ENCODE peak calls at places on chromosomes 16 and 17, in six cellular contexts. One of them, this sample, is unnamed.

GRCh38 chr17:16258916-16259315 is 41.9 kb downstream of the PIGL start:
- DNase-seq in mesendoderm: no peak
- DNase-seq in fibroblast of lung: no peak
- DNase-seq in AG04450: no peak
- DNase-seq in spleen: no peak
- DNase-seq in heart right ventricle: no peak
- DNase-seq in this sample: no peak

GRCh38 chr17:39231587-39232551 is 6.1 kb upstream of the STAC2 start:
- DNase-seq in fibroblast of lung: no peak
- DNase-seq in spleen: peak; percentile 87
- DNase-seq in mesendoderm: peak; percentile 70
- DNase-seq in heart right ventricle: peak; percentile 53
- DNase-seq in AG04450: no peak
- DNase-seq in this sample: no peak

GRCh38 chr16:55051571-55051970 is 120.9 kb downstream of the IRX5 start:
- DNase-seq in fibroblast of lung: no peak
- DNase-seq in mesendoderm: no peak
- DNase-seq in AG04450: no peak
- DNase-seq in heart right ventricle: no peak
- DNase-seq in spleen: peak; percentile 37
- DNase-seq in this sample: no peak

GRCh38 chr16:54351171-54351570 is 64.6 kb upstream of the IRX3 start:
- DNase-seq in heart right ventricle: no peak
- DNase-seq in fibroblast of lung: peak; percentile 40
- DNase-seq in mesendoderm: no peak
- DNase-seq in AG04450: no peak
- DNase-seq in spleen: no peak
- DNase-seq in this sample: no peak

GRCh38 chr17:2022647-2023046 is 2.5 kb downstream of the RTN4RL1 start:
- DNase-seq in fibroblast of lung: no peak
- DNase-seq in spleen: no peak
- DNase-seq in mesendoderm: no peak
- DNase-seq in heart right ventricle: no peak
- DNase-seq in AG04450: no peak
- DNase-seq in this sample: no peak

GRCh38 chr17:21291862-21292261 is 7.4 kb downstream of the MAP2K3 start:
- DNase-seq in heart right ventricle: no peak
- DNase-seq in spleen: no peak
- DNase-seq in fibroblast of lung: no peak
- DNase-seq in AG04450: no peak
- DNase-seq in mesendoderm: no peak
- DNase-seq in this sample: no peak

GRCh38 chr16:29943846-29944669 is 17.8 kb upstream of the TMEM219 start:
- DNase-seq in heart right ventricle: no peak
- DNase-seq in mesendoderm: peak; percentile 99
- DNase-seq in AG04450: peak; percentile 96
- DNase-seq in fibroblast of lung: peak; percentile 99
- DNase-seq in spleen: no peak
- DNase-seq in this sample: no peak

GRCh38 chr16:2776500-2777139 is 460 bp downstream of the ELOB start:
- DNase-seq in AG04450: no peak
- DNase-seq in fibroblast of lung: no peak
- DNase-seq in heart right ventricle: peak; percentile 48
- DNase-seq in mesendoderm: peak; percentile 34
- DNase-seq in spleen: peak; percentile 91
- DNase-seq in this sample: peak; percentile 63

GRCh38 chr16:74982303-74982702 is 2.6 kb downstream of the WDR59 start:
- DNase-seq in heart right ventricle: no peak
- DNase-seq in fibroblast of lung: no peak
- DNase-seq in AG04450: no peak
- DNase-seq in mesendoderm: no peak
- DNase-seq in spleen: no peak
- DNase-seq in this sample: no peak

GRCh38 chr17:64411999-64412771 is 21.5 kb upstream of the PECAM1 start:
- DNase-seq in mesendoderm: peak; percentile 94
- DNase-seq in heart right ventricle: peak; percentile 56
- DNase-seq in AG04450: no peak
- DNase-seq in spleen: peak; percentile 90
- DNase-seq in fibroblast of lung: peak; percentile 63
- DNase-seq in this sample: no peak

GRCh38 chr17:38705803-38706624 is 941 bp downstream of the MLLT6 start:
- DNase-seq in heart right ventricle: peak; percentile 72
- DNase-seq in AG04450: no peak
- DNase-seq in fibroblast of lung: no peak
- DNase-seq in spleen: peak; percentile 87
- DNase-seq in mesendoderm: peak; percentile 79
- DNase-seq in this sample: no peak

GRCh38 chr17:50196826-50197225 is 4.6 kb downstream of the COL1A1 start:
- DNase-seq in mesendoderm: no peak
- DNase-seq in fibroblast of lung: peak; percentile 78
- DNase-seq in AG04450: no peak
- DNase-seq in spleen: no peak
- DNase-seq in heart right ventricle: no peak
- DNase-seq in this sample: no peak

GRCh38 chr17:12899604-12900003 is 110.3 kb downstream of the ARHGAP44 start:
- DNase-seq in fibroblast of lung: no peak
- DNase-seq in heart right ventricle: no peak
- DNase-seq in AG04450: no peak
- DNase-seq in mesendoderm: no peak
- DNase-seq in spleen: no peak
- DNase-seq in this sample: no peak

GRCh38 chr17:65472602-65473001 is 88.8 kb downstream of the AXIN2 start:
- DNase-seq in mesendoderm: no peak
- DNase-seq in heart right ventricle: no peak
- DNase-seq in spleen: no peak
- DNase-seq in AG04450: no peak
- DNase-seq in fibroblast of lung: peak; percentile 53
- DNase-seq in this sample: no peak

GRCh38 chr17:57085448-57086068 is 512 bp downstream of the AKAP1 start:
- DNase-seq in spleen: no peak
- DNase-seq in AG04450: no peak
- DNase-seq in heart right ventricle: peak; percentile 72
- DNase-seq in mesendoderm: peak; percentile 64
- DNase-seq in fibroblast of lung: peak; percentile 36
- DNase-seq in this sample: peak; percentile 77

GRCh38 chr17:40168262-40168832 is 8.9 kb upstream of the RAPGEFL1 start:
- DNase-seq in heart right ventricle: no peak
- DNase-seq in mesendoderm: peak; percentile 92
- DNase-seq in fibroblast of lung: peak; percentile 78
- DNase-seq in spleen: no peak
- DNase-seq in AG04450: peak; percentile 41
- DNase-seq in this sample: no peak

GRCh38 chr16:74034862-74035261 is 261.8 kb upstream of the PSMD7 start:
- DNase-seq in fibroblast of lung: peak; percentile 1
- DNase-seq in AG04450: no peak
- DNase-seq in mesendoderm: peak; percentile 54
- DNase-seq in heart right ventricle: no peak
- DNase-seq in spleen: no peak
- DNase-seq in this sample: no peak

GRCh38 chr17:382644-383533 is 30.3 kb upstream of the RPH3AL start:
- DNase-seq in heart right ventricle: no peak
- DNase-seq in spleen: peak; percentile 6
- DNase-seq in mesendoderm: peak; percentile 85
- DNase-seq in fibroblast of lung: peak; percentile 56
- DNase-seq in AG04450: peak; percentile 37
- DNase-seq in this sample: no peak
- H3K4me3 ChIP-seq in heart right ventricle: no peak overlapping the region
- H3K4me3 ChIP-seq in spleen: no peak overlapping the region
- H3K4me3 ChIP-seq in mesendoderm: no peak overlapping the region
- H3K4me3 ChIP-seq in fibroblast of lung: no peak overlapping the region
- H3K4me3 ChIP-seq in AG04450: no peak overlapping the region
- H3K4me3 ChIP-seq in this sample: no peak overlapping the region

DNA sequence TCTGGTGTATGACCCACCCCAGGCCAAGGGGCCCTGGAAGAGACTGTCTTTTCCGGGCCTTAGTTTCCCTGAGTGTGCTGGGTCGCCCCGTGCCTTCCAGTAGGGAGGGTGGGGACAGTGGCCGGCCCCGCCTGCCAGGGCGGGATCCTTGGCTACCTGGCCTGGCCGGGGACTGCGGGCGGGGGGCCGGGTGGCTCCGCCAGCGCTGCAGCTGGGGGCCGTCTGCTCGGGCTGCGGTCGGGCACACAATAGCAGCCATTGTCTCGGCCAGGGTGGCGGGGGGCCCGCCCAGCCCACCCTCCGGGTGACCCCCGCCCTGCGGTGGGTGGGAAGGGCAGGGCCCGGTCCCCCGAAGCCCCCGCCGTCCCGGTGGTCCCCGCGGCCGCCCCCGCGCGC is 11.5 kb downstream of the GLIS2 start:
- DNase-seq in AG04450: no peak
- DNase-seq in heart right ventricle: no peak
- DNase-seq in fibroblast of lung: no peak
- DNase-seq in spleen: no peak
- DNase-seq in mesendoderm: no peak
- DNase-seq in this sample: no peak
- H3K4me3 ChIP-seq in AG04450: no peak overlapping the region
- H3K4me3 ChIP-seq in heart right ventricle: no peak overlapping the region
- H3K4me3 ChIP-seq in fibroblast of lung: peak overlapping the region; percentile 22
- H3K4me3 ChIP-seq in spleen: peak overlapping the region; percentile 27
- H3K4me3 ChIP-seq in mesendoderm: no peak overlapping the region
- H3K4me3 ChIP-seq in this sample: no peak overlapping the region

GRCh38 chr17:9902116-9902515 is 3.0 kb downstream of the RCVRN start:
- DNase-seq in mesendoderm: no peak
- DNase-seq in spleen: peak; percentile 33
- DNase-seq in fibroblast of lung: no peak
- DNase-seq in AG04450: no peak
- DNase-seq in heart right ventricle: no peak
- DNase-seq in this sample: no peak
- H3K4me3 ChIP-seq in mesendoderm: no peak overlapping the region
- H3K4me3 ChIP-seq in spleen: no peak overlapping the region
- H3K4me3 ChIP-seq in fibroblast of lung: no peak overlapping the region
- H3K4me3 ChIP-seq in AG04450: no peak overlapping the region
- H3K4me3 ChIP-seq in heart right ventricle: no peak overlapping the region
- H3K4me3 ChIP-seq in this sample: no peak overlapping the region

DNA sequence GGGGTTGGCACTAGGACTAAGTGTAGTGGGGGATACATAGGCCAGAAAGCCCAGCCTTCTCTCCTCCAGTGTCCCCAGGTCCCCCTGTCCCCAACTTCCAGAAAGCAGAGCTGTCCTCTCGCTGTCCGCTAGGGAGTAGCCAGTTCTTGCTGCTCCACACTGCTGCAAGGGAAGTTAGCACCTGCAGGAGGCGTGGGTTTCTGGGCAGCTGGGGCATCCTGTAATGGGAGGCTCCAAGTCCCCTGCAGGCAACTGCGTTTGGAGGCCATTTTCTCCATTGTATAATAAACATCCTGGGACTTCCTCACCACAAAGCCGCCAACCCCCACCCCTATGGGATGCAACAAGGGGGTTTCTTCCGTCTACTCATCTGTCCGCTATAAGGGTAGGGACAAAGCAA is 1.7 kb downstream of the RPRML start:
- DNase-seq in AG04450: no peak
- DNase-seq in mesendoderm: peak; percentile 97
- DNase-seq in fibroblast of lung: peak; percentile 29
- DNase-seq in heart right ventricle: no peak
- DNase-seq in spleen: peak; percentile 32
- DNase-seq in this sample: no peak
- H3K4me3 ChIP-seq in AG04450: no peak overlapping the region
- H3K4me3 ChIP-seq in mesendoderm: no peak overlapping the region
- H3K4me3 ChIP-seq in fibroblast of lung: no peak overlapping the region
- H3K4me3 ChIP-seq in heart right ventricle: no peak overlapping the region
- H3K4me3 ChIP-seq in spleen: no peak overlapping the region
- H3K4me3 ChIP-seq in this sample: no peak overlapping the region